ENCODE peak calls at places on chromosomes 4 and X, in seven cellular contexts. One of them, this sample, is unnamed.

GRCh38 chrX:46863072-46863471 is 26.2 kb downstream of the RP2 start:
- DNase-seq in HCT116: no peak
- DNase-seq in prostate gland: no peak
- DNase-seq in upper lobe of left lung: no peak
- DNase-seq in GM23338: no peak
- DNase-seq in esophagus muscularis mucosa: no peak
- DNase-seq in transverse colon: no peak
- DNase-seq in this sample: no peak

GRCh38 chrX:139213241-139213709 is 317.3 kb upstream of the F9 start:
- DNase-seq in prostate gland: no peak
- DNase-seq in upper lobe of left lung: no peak
- DNase-seq in transverse colon: no peak
- DNase-seq in HCT116: no peak
- DNase-seq in esophagus muscularis mucosa: no peak
- DNase-seq in GM23338: no peak
- DNase-seq in this sample: no peak

GRCh38 chr4:3733195-3733594 is 33.0 kb upstream of the ADRA2C start:
- DNase-seq in upper lobe of left lung: no peak
- DNase-seq in transverse colon: no peak
- DNase-seq in HCT116: no peak
- DNase-seq in prostate gland: no peak
- DNase-seq in GM23338: no peak
- DNase-seq in esophagus muscularis mucosa: no peak
- DNase-seq in this sample: no peak

GRCh38 chr4:71470547-71470946 is 131.7 kb downstream of the SLC4A4 start:
- DNase-seq in GM23338: no peak
- DNase-seq in HCT116: no peak
- DNase-seq in transverse colon: no peak
- DNase-seq in esophagus muscularis mucosa: no peak
- DNase-seq in upper lobe of left lung: no peak
- DNase-seq in prostate gland: no peak
- DNase-seq in this sample: no peak

GRCh38 chrX:135625995-135626394 is 87.4 kb upstream of the CT45A1 start:
- DNase-seq in esophagus muscularis mucosa: no peak
- DNase-seq in GM23338: peak; percentile 34
- DNase-seq in upper lobe of left lung: no peak
- DNase-seq in prostate gland: no peak
- DNase-seq in transverse colon: no peak
- DNase-seq in HCT116: peak; percentile 2
- DNase-seq in this sample: no peak

GRCh38 chrX:77785400-77785745 is 643 bp downstream of the ATRX start:
- DNase-seq in GM23338: peak; percentile 35
- DNase-seq in transverse colon: peak; percentile 13
- DNase-seq in prostate gland: peak; percentile 4
- DNase-seq in upper lobe of left lung: no peak
- DNase-seq in HCT116: no peak
- DNase-seq in esophagus muscularis mucosa: no peak
- DNase-seq in this sample: no peak

GRCh38 chrX:100731441-100732281 is at the start of gene SYTL4:
- DNase-seq in prostate gland: peak; percentile 22
- DNase-seq in HCT116: peak; percentile 7
- DNase-seq in esophagus muscularis mucosa: no peak
- DNase-seq in GM23338: peak; percentile 60
- DNase-seq in upper lobe of left lung: peak; percentile 87
- DNase-seq in transverse colon: peak; percentile 42
- DNase-seq in this sample: no peak

GRCh38 chr4:77354550-77354949 is 197.5 kb downstream of the CCNG2 start:
- DNase-seq in prostate gland: no peak
- DNase-seq in GM23338: no peak
- DNase-seq in esophagus muscularis mucosa: no peak
- DNase-seq in upper lobe of left lung: no peak
- DNase-seq in HCT116: no peak
- DNase-seq in transverse colon: no peak
- DNase-seq in this sample: no peak

GRCh38 chr4:69096111-69096656 is at the start of gene UGT2B7:
- DNase-seq in upper lobe of left lung: no peak
- DNase-seq in prostate gland: no peak
- DNase-seq in esophagus muscularis mucosa: no peak
- DNase-seq in GM23338: no peak
- DNase-seq in HCT116: no peak
- DNase-seq in transverse colon: no peak
- DNase-seq in this sample: no peak

GRCh38 chrX:14673764-14674163 is 144.4 kb downstream of the GLRA2 start:
- DNase-seq in transverse colon: peak; percentile 25
- DNase-seq in GM23338: no peak
- DNase-seq in HCT116: peak; percentile 78
- DNase-seq in esophagus muscularis mucosa: no peak
- DNase-seq in prostate gland: no peak
- DNase-seq in upper lobe of left lung: no peak
- DNase-seq in this sample: no peak

GRCh38 chr4:23835814-23836478 is 53.9 kb downstream of the PPARGC1A start:
- DNase-seq in GM23338: no peak
- DNase-seq in transverse colon: no peak
- DNase-seq in upper lobe of left lung: no peak
- DNase-seq in esophagus muscularis mucosa: no peak
- DNase-seq in HCT116: no peak
- DNase-seq in prostate gland: no peak
- DNase-seq in this sample: no peak

GRCh38 chrX:17732138-17732783 is 5.0 kb upstream of the SCML1 start:
- DNase-seq in transverse colon: no peak
- DNase-seq in esophagus muscularis mucosa: no peak
- DNase-seq in prostate gland: no peak
- DNase-seq in upper lobe of left lung: no peak
- DNase-seq in GM23338: no peak
- DNase-seq in HCT116: no peak
- DNase-seq in this sample: no peak

GRCh38 chrX:70332600-70332999 is 42.7 kb downstream of the KIF4A start:
- DNase-seq in GM23338: peak; percentile 20
- DNase-seq in upper lobe of left lung: no peak
- DNase-seq in HCT116: no peak
- DNase-seq in esophagus muscularis mucosa: no peak
- DNase-seq in prostate gland: no peak
- DNase-seq in transverse colon: no peak
- DNase-seq in this sample: no peak

DNA sequence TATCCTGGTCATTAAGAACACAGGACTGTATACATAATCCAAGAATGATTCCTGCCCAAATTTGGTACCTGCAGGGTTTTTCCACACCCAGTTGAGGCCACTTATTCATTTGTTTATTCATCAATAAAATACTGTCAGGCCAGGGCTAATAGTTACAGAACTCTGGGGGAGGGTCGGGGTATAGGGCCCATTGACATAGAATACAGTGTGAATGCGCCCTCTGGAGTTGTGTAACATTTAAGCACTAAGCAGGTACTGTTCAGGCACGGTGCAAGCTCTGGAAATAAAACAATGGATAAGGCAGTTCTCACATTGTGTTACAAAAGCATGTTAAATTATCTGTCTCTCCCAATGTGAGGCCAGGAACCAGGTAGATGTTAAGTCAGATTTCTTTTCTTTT is 30.8 kb upstream of the LRBA start:
- DNase-seq in upper lobe of left lung: no peak
- DNase-seq in esophagus muscularis mucosa: no peak
- DNase-seq in HCT116: peak; percentile 21
- DNase-seq in GM23338: peak; percentile 81
- DNase-seq in prostate gland: no peak
- DNase-seq in transverse colon: no peak
- DNase-seq in this sample: no peak
- TF ChIP-seq CTCF in upper lobe of left lung: no peak
- TF ChIP-seq CTCF in esophagus muscularis mucosa: no peak
- TF ChIP-seq CTCF in HCT116: peak; percentile 42
- TF ChIP-seq CTCF in GM23338: peak; percentile 67
- TF ChIP-seq CTCF in prostate gland: no peak
- TF ChIP-seq CTCF in transverse colon: no peak
- TF ChIP-seq CTCF in this sample: peak; percentile 24

GRCh38 chr4:185774815-185775684 is 36.9 kb downstream of the SORBS2 start:
- DNase-seq in esophagus muscularis mucosa: no peak
- DNase-seq in GM23338: peak; percentile 28
- DNase-seq in HCT116: no peak
- DNase-seq in upper lobe of left lung: no peak
- DNase-seq in prostate gland: no peak
- DNase-seq in transverse colon: no peak
- DNase-seq in this sample: no peak
- TF ChIP-seq POLR2AphosphoS5 in esophagus muscularis mucosa: peak; percentile 60
- TF ChIP-seq POLR2AphosphoS5 in GM23338: no peak
- TF ChIP-seq POLR2AphosphoS5 in HCT116: no peak
- TF ChIP-seq POLR2AphosphoS5 in upper lobe of left lung: no peak
- TF ChIP-seq POLR2AphosphoS5 in prostate gland: no peak
- TF ChIP-seq POLR2AphosphoS5 in transverse colon: no peak
- TF ChIP-seq POLR2AphosphoS5 in this sample: no peak

GRCh38 chr4:37461801-37462200 is 217.3 kb downstream of the NWD2 start:
- DNase-seq in esophagus muscularis mucosa: no peak
- DNase-seq in HCT116: no peak
- DNase-seq in GM23338: no peak
- DNase-seq in transverse colon: no peak
- DNase-seq in prostate gland: no peak
- DNase-seq in upper lobe of left lung: no peak
- DNase-seq in this sample: no peak

GRCh38 chr4:37467223-37467622 is 219.0 kb downstream of the RELL1 start:
- DNase-seq in prostate gland: no peak
- DNase-seq in transverse colon: no peak
- DNase-seq in GM23338: no peak
- DNase-seq in upper lobe of left lung: no peak
- DNase-seq in HCT116: no peak
- DNase-seq in esophagus muscularis mucosa: no peak
- DNase-seq in this sample: no peak

GRCh38 chr4:37464373-37464772 is 219.8 kb downstream of the NWD2 start:
- DNase-seq in transverse colon: no peak
- DNase-seq in prostate gland: no peak
- DNase-seq in HCT116: no peak
- DNase-seq in esophagus muscularis mucosa: no peak
- DNase-seq in GM23338: no peak
- DNase-seq in upper lobe of left lung: no peak
- DNase-seq in this sample: no peak

GRCh38 chr4:37463033-37463432 is 218.5 kb downstream of the NWD2 start:
- DNase-seq in prostate gland: no peak
- DNase-seq in HCT116: no peak
- DNase-seq in esophagus muscularis mucosa: no peak
- DNase-seq in GM23338: no peak
- DNase-seq in transverse colon: peak; percentile 51
- DNase-seq in upper lobe of left lung: no peak
- DNase-seq in this sample: no peak

DNA sequence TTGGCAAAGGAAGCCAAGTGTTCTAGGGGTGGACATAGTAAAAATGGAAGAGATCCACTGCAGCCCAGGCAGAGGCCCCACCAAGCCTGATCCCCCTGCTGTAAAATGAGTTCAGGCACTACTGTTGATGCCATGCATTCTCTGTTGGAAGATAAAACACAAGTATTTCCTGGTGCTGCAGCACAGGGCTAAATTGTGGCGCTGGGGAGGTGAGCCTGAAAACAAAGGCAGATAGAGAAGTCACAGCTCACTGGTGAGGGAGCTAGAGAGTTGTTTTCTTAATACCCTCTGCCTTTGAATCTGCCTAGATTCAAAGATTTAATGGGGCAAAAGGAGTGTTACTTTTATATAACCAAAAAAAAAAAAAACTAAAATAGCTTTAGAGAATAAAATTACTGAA is 218.9 kb downstream of the NWD2 start:
- DNase-seq in esophagus muscularis mucosa: no peak
- DNase-seq in HCT116: no peak
- DNase-seq in upper lobe of left lung: no peak
- DNase-seq in GM23338: peak; percentile 60
- DNase-seq in prostate gland: peak; percentile 10
- DNase-seq in transverse colon: peak; percentile 54
- DNase-seq in this sample: no peak
- TF ChIP-seq CTCF in esophagus muscularis mucosa: no peak
- TF ChIP-seq CTCF in HCT116: no peak
- TF ChIP-seq CTCF in upper lobe of left lung: no peak
- TF ChIP-seq CTCF in GM23338: no peak
- TF ChIP-seq CTCF in prostate gland: no peak
- TF ChIP-seq CTCF in transverse colon: no peak
- TF ChIP-seq CTCF in this sample: no peak

GRCh38 chrX:136867518-136867917 is 13.0 kb downstream of the RBMX start:
- DNase-seq in transverse colon: no peak
- DNase-seq in prostate gland: no peak
- DNase-seq in upper lobe of left lung: no peak
- DNase-seq in GM23338: no peak
- DNase-seq in esophagus muscularis mucosa: no peak
- DNase-seq in HCT116: no peak
- DNase-seq in this sample: no peak

GRCh38 chrX:136863826-136864225 is 16.7 kb downstream of the RBMX start:
- DNase-seq in upper lobe of left lung: no peak
- DNase-seq in prostate gland: no peak
- DNase-seq in HCT116: no peak
- DNase-seq in transverse colon: no peak
- DNase-seq in GM23338: no peak
- DNase-seq in esophagus muscularis mucosa: no peak
- DNase-seq in this sample: no peak

GRCh38 chrX:136867096-136867491 is 13.4 kb downstream of the RBMX start:
- DNase-seq in upper lobe of left lung: no peak
- DNase-seq in prostate gland: no peak
- DNase-seq in transverse colon: no peak
- DNase-seq in HCT116: no peak
- DNase-seq in GM23338: no peak
- DNase-seq in esophagus muscularis mucosa: no peak
- DNase-seq in this sample: no peak

GRCh38 chrX:136866337-136867095 is 14.0 kb downstream of the RBMX start:
- DNase-seq in upper lobe of left lung: no peak
- DNase-seq in HCT116: no peak
- DNase-seq in GM23338: peak; percentile 10
- DNase-seq in prostate gland: no peak
- DNase-seq in esophagus muscularis mucosa: no peak
- DNase-seq in transverse colon: no peak
- DNase-seq in this sample: no peak

GRCh38 chrX:136865270-136866168 is 15.0 kb downstream of the RBMX start:
- DNase-seq in upper lobe of left lung: no peak
- DNase-seq in esophagus muscularis mucosa: no peak
- DNase-seq in transverse colon: no peak
- DNase-seq in HCT116: no peak
- DNase-seq in GM23338: no peak
- DNase-seq in prostate gland: no peak
- DNase-seq in this sample: no peak
- TF ChIP-seq POLR2AphosphoS5 in upper lobe of left lung: no peak
- TF ChIP-seq POLR2AphosphoS5 in esophagus muscularis mucosa: no peak
- TF ChIP-seq POLR2AphosphoS5 in transverse colon: no peak
- TF ChIP-seq POLR2AphosphoS5 in HCT116: no peak
- TF ChIP-seq POLR2AphosphoS5 in GM23338: no peak
- TF ChIP-seq POLR2AphosphoS5 in prostate gland: no peak
- TF ChIP-seq POLR2AphosphoS5 in this sample: no peak

DNA sequence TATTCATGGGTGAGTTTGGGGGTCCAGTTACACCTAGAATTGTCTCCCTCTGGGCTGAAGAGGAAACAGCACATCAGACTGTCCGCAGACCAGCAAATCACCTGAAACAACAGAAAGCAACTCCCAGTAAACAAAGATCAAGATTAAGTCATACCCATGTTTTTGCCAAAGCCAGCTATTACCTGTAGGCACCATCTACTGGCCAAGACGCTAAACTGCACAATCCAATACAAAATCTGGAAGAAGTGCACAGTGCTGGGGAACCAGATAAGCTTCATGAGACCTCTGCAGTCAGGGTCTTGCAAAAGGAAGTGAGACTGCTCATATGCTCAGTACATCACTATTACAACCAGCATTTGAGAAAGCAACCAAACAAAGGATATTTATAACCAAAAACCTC is 157.5 kb upstream of the ITM2A start:
- DNase-seq in prostate gland: no peak
- DNase-seq in upper lobe of left lung: no peak
- DNase-seq in transverse colon: no peak
- DNase-seq in GM23338: peak; percentile 18
- DNase-seq in esophagus muscularis mucosa: no peak
- DNase-seq in HCT116: no peak
- DNase-seq in this sample: no peak
- TF ChIP-seq CTCF in prostate gland: no peak
- TF ChIP-seq CTCF in upper lobe of left lung: no peak
- TF ChIP-seq CTCF in transverse colon: peak; percentile 9
- TF ChIP-seq CTCF in GM23338: peak; percentile 39
- TF ChIP-seq CTCF in esophagus muscularis mucosa: no peak
- TF ChIP-seq CTCF in HCT116: no peak
- TF ChIP-seq CTCF in this sample: no peak